ENCODE peak calls at places on chromosomes 11 and 22, in four cellular contexts. D is K562, C is mammary epithelial cell, H is ovary. I is an unnamed sample.

GRCh38 chr11:78361228-78361627 is 56.4 kb downstream of the GAB2 start:
- DNase-seq in C (no peak), H (no peak), D (no peak), I (no peak)

GRCh38 chr11:128688896-128689546 is 4.9 kb upstream of the FLI1 start:
- DNase-seq in C (no peak), D (no peak), H (no peak), I (no peak)

GRCh38 chr11:134592391-134592990 is 180.4 kb upstream of the B3GAT1 start:
- DNase-seq in H (no peak), D (peak; percentile 62), C (no peak), I (no peak)

GRCh38 chr11:76602431-76602861 is 68.1 kb downstream of the LRRC32 start:
- DNase-seq in C (no peak), H (peak; percentile 81), D (peak; percentile 18), I (peak; percentile 72)

GRCh38 chr22:19663821-19664325 is 50.4 kb upstream of the SEPTIN5 start:
- DNase-seq in D (peak; percentile 65), C (no peak), H (no peak), I (peak; percentile 71)

GRCh38 chr11:119284344-119285157 is 32.4 kb downstream of the MCAM start:
- DNase-seq in D (peak; percentile 60), C (peak; percentile 35), H (no peak), I (no peak)

GRCh38 chr11:122711831-122712378 is 56.4 kb downstream of the UBASH3B start:
- DNase-seq in D (peak; percentile 11), H (no peak), C (peak; percentile 53), I (no peak)

GRCh38 chr11:124840666-124841065 is 24.6 kb upstream of the ROBO3 start:
- DNase-seq in C (no peak), D (no peak), H (no peak), I (no peak)

GRCh38 chr11:108967571-108967970 is 302.7 kb downstream of the DDX10 start:
- DNase-seq in H (no peak), D (no peak), C (no peak), I (peak; percentile 25)

GRCh38 chr22:32426881-32427280 is 14.8 kb upstream of the RTCB start:
- DNase-seq in D (no peak), C (no peak), H (no peak), I (no peak)

GRCh38 chr22:21105294-21105693 is 59.5 kb downstream of the LRRC74B start:
- DNase-seq in H (no peak), C (no peak), D (no peak), I (no peak)

GRCh38 chr22:21103633-21104032 is 57.9 kb downstream of the LRRC74B start:
- DNase-seq in H (no peak), C (no peak), D (no peak), I (no peak)

GRCh38 chr22:21106000-21106399 is 60.3 kb downstream of the LRRC74B start:
- DNase-seq in D (no peak), H (no peak), C (peak; percentile 48), I (no peak)

GRCh38 chr22:21102659-21103267 is 57.0 kb downstream of the LRRC74B start:
- DNase-seq in H (peak; percentile 63), C (peak; percentile 31), D (peak; percentile 98), I (peak; percentile 66)

GRCh38 chr22:21104126-21104691 is 58.5 kb downstream of the LRRC74B start:
- DNase-seq in D (no peak), H (no peak), C (no peak), I (no peak)
- TF ChIP-seq CTCF in D (no peak), H (no peak), C (peak; percentile 4), I (no peak)

GRCh38 chr11:62124186-62125113 is 639 bp downstream of the INCENP start:
- DNase-seq in H (no peak), C (peak; percentile 66), D (peak; percentile 71), I (peak; percentile 32)
- H3K4me1 ChIP-seq in H (peaks cover 6% of the 10 kb centered on the region), C (peaks cover 13% of the 10 kb centered on the region), D (peaks cover 16% of the 10 kb centered on the region), I (peaks cover 26% of the 10 kb centered on the region)

DNA sequence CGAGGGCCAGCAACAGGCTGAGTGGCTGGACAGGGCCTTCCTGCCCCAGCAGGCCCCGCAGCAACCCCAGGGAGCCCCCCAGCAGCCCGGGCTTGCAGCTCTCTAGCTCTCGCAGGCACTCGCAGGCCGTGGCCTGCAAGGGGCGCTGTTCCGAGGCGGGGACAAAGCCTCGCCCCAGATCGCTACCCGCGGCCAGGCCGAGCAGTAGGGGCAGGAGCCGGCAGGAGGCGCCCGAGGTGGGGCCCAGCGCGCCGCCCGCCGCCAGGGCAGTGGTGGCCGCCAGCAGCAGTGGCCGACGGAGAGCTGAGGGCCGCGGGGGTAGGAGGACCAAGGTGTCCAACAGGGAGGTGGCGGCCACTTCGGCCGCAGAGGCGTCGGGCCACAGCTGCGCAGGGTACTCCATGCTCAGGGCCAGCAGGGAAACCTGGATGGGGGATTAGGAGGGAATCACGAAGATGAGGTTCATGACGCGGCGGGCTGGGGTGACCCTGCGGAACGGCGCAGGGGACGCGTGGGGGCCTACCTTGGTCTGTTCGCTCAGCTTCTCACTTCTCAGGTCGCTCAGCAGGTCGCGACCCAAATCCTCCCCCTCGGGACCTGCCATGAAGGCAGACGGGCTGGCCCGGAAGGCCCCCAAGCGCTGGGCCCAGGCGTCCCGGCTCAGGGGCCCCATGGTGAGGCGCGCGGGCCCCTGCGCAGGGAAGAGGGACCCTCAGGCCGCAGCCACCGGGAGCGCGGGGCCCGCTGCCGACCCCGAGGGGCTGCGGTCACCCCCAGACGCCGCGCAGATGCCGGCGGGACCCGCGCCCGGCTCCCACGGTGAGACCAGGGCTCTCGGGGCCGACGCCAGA is 632 bp downstream of the AP5B1 start:
- DNase-seq in H (peak; percentile 62), D (peak; percentile 92), C (peak; percentile 74), I (peak; percentile 79)
- H3K4me3 ChIP-seq in H (peak overlapping the region; percentile 56), D (peak overlapping the region; percentile 86), C (peak overlapping the region; percentile 93), I (peak overlapping the region; percentile 97)

DNA sequence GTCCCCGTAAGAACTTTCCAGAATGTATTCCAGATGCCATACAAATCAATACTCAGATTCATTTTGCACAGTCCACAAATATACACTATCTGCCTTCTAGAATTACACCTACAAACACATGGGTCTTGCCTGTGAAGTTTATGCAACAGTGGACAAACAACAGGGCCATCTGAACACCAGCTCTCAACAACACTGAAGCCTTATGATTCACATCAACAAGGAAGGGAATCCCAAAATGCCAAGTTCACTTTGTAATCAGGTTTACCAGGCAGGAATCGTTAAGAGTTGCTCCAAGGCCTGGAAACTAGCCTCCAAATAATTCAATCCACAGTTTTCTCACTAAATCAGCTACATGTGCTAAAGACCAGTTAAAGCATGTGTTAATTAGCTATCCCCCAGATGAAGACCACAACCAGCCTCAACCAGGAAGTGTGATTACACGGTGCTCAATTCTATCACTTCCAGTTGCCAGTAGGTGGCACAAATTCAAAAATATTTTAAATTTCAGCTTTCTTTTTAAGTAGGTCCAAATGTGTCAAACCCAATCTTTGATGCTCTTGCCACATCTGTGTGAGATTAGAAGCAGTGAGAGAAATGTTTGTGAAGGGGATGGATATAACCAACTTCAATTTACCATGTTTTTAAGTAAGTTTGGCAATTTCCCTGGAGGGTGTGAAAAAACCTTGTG is 139.1 kb upstream of the BDNF start:
- DNase-seq in H (no peak), D (no peak), C (no peak), I (no peak)
- TF ChIP-seq CTCF in H (no peak), D (no peak), C (peak; percentile 54), I (peak; percentile 44)

DNA sequence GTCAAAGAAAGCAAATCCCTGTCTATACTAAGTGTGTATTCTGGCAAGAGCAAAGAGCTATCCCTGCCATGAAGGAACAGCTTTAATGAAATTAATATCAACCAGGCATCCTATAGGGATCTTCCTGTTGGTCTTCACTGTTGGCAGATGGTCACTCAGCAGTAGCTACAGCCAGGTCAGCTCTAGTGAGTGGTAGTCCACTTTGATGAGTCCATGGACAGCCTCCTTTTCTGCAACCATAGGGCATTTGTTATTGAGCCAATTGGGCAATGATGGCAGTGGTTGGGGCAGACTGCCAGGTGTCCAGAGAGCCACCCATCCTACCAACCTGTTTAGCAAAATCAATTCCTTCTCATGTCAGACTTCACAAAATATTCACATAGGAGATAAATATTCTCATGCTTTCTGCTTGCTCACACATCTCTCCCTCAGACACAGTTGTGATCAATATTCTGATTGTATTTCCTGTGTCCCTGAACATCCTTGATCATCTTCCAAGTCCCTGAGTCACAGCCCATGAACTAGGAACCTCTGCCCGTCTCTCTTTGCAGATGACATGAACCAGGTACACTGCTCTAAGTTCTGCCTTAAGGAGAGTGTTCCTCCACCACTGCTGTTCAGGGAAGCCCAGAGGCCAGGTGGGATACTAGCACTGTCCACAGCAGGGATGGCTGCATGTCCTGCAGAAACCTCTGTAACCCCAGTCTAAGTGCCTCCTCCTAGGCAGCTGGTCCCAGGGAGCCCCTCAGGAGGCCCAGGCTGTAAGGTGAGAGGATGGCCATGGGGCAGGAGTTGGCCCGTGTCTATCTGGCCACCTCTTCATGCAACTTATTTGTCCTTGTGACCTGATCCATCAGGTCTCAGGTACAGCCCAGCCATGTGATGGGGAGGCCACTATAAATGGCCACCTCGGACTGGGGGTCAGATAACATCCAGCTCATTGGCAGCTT is 74.2 kb upstream of the IGLL5 start:
- DNase-seq in C (no peak), D (no peak), H (no peak), I (no peak)
- H3K4me1 ChIP-seq in C (no peaks in the 10 kb centered on the region), D (no peaks in the 10 kb centered on the region), H (no peaks in the 10 kb centered on the region), I (no peaks in the 10 kb centered on the region)

GRCh38 chr11:75314771-75315438 is 36.6 kb downstream of the ARRB1 start:
- DNase-seq in C (no peak), H (no peak), D (no peak), I (no peak)
- H3K4me3 ChIP-seq in C (no peak overlapping the region), H (no peak overlapping the region), D (no peak overlapping the region), I (no peak overlapping the region)